ENCODE peak calls at places on chromosomes 11 and 22, in six cellular contexts. C is stimulated activated CD4-positive, alpha-beta T cell treated with anti-CD3 and anti-CD28 coated beads, Interleukin-4, amount 100 ng/mL, for 24 hours; L is upper lobe of right lung; V is cerebellum; J is RWPE1; P is hippocampal formation. Y is an unnamed sample.

GRCh38 chr22:22913989-22914388 is 26.4 kb downstream of the IGLL5 start:
- DNase-seq in C (no peak), L (no peak), V (no peak), J (no peak), P (no peak), Y (no peak)

GRCh38 chr11:116503216-116504160 is 269.3 kb downstream of the BUD13 start:
- DNase-seq in C (no peak), L (no peak), V (no peak), J (no peak), P (no peak), Y (no peak)

GRCh38 chr11:555500-556174 is 4.9 kb downstream of the LMNTD2 start:
- DNase-seq in C (no peak), L (no peak), V (no peak), J (no peak), P (no peak), Y (no peak)

GRCh38 chr11:103659138-103659734 is 377.2 kb upstream of the DDI1 start:
- DNase-seq in C (no peak), L (no peak), V (no peak), J (peak; percentile 30), P (no peak), Y (no peak)

GRCh38 chr11:12552677-12553076 is 121.5 kb upstream of the TEAD1 start:
- DNase-seq in C (no peak), L (no peak), V (no peak), J (no peak), P (no peak), Y (no peak)

GRCh38 chr11:129373489-129373953 is 2.1 kb upstream of the BARX2 start:
- DNase-seq in C (no peak), L (no peak), V (no peak), J (no peak), P (no peak), Y (no peak)

GRCh38 chr11:6855971-6856542 is 6.8 kb upstream of the OR10A2 start:
- DNase-seq in C (no peak), L (no peak), V (no peak), J (peak; percentile 30), P (no peak), Y (no peak)

GRCh38 chr11:119727523-119728081 is 1.4 kb downstream of the NECTIN1 start:
- DNase-seq in C (no peak), L (peak; percentile 72), V (peak; percentile 37), J (no peak), P (no peak), Y (peak; percentile 17)

GRCh38 chr11:16969010-16970004 is 44.9 kb downstream of the PLEKHA7 start:
- DNase-seq in C (no peak), L (no peak), V (no peak), J (no peak), P (no peak), Y (no peak)

GRCh38 chr11:77642228-77642627 is 4.6 kb upstream of the CLNS1A start:
- DNase-seq in C (no peak), L (no peak), V (no peak), J (no peak), P (no peak), Y (no peak)